ENCODE peak calls at places on chromosomes 5 and 9, in nine cellular contexts. C, V, D, J, S, G, B, M and X are unnamed samples.

GRCh38 chr9:93807166-93808013 is 147.8 kb downstream of the BARX1 start:
- DNase-seq in C (no peak), V (no peak), D (no peak), J (no peak), S (no peak), G (no peak), B (no peak), M (no peak), X (no peak)

GRCh38 chr5:107282061-107282460 is 388.7 kb downstream of the EFNA5 start:
- DNase-seq in C (no peak), V (no peak), D (no peak), J (no peak), S (no peak), G (no peak), B (no peak), M (no peak), X (no peak)

GRCh38 chr5:69149676-69150010 is 17.3 kb upstream of the CCNB1 start:
- DNase-seq in C (no peak), V (no peak), D (no peak), J (no peak), S (no peak), G (no peak), B (no peak), M (no peak), X (no peak)

GRCh38 chr9:73135394-73135793 is 16.3 kb upstream of the ANXA1 start:
- DNase-seq in C (peak; percentile 47), V (no peak), D (no peak), J (no peak), S (no peak), G (peak; percentile 80), B (no peak), M (peak; percentile 42), X (no peak)

GRCh38 chr5:43020294-43020711 is 19.8 kb downstream of the ANXA2R start:
- DNase-seq in C (no peak), V (no peak), D (no peak), J (no peak), S (no peak), G (no peak), B (no peak), M (no peak), X (peak; percentile 55)

GRCh38 chr5:178931846-178932760 is 8.9 kb upstream of the ZNF454 start:
- DNase-seq in C (no peak), V (no peak), D (no peak), J (no peak), S (no peak), G (no peak), B (no peak), M (no peak), X (no peak)

GRCh38 chr5:91332267-91333044 is 50.7 kb downstream of the ARRDC3 start:
- DNase-seq in C (peak; percentile 66), V (no peak), D (no peak), J (no peak), S (peak; percentile 66), G (peak; percentile 34), B (no peak), M (peak; percentile 22), X (peak; percentile 88)

GRCh38 chr9:135666534-135667402 is 3.7 kb downstream of the LCN9 start:
- DNase-seq in C (no peak), V (no peak), D (no peak), J (no peak), S (no peak), G (no peak), B (no peak), M (no peak), X (no peak)

GRCh38 chr9:3696368-3696767 is 170.6 kb upstream of the RFX3 start:
- DNase-seq in C (no peak), V (no peak), D (no peak), J (no peak), S (no peak), G (no peak), B (no peak), M (no peak), X (no peak)

GRCh38 chr9:22030101-22030598 is 21.0 kb upstream of the CDKN2B start:
- DNase-seq in C (peak; percentile 89), V (no peak), D (peak; percentile 41), J (no peak), S (peak; percentile 88), G (peak; percentile 82), B (peak; percentile 52), M (peak; percentile 84), X (peak; percentile 34)